ENCODE peak calls at places on chromosomes 12 and 14, in eight cellular contexts. F is WERI-Rb-1, A is tibial artery, P is foreskin fibroblast, D is heart left ventricle, I is AG04450, V is psoas muscle, S is upper lobe of right lung. X is an unnamed sample.

GRCh38 chr14:30791522-30792351 is 82.6 kb upstream of the COCH start:
- DNase-seq in F (peak), P (no peak), D (no peak), I (no peak), S (no peak), A (no peak), V (no peak), X (no peak)

GRCh38 chr12:51399893-51400292 is 8.7 kb upstream of the GALNT6 start:
- DNase-seq in S (no peak), D (no peak), V (no peak), P (no peak), I (no peak), A (no peak), F (no peak), X (peak)

GRCh38 chr12:52681551-52682380 is 1.6 kb upstream of the KRT1 start:
- DNase-seq in I (no peak), F (no peak), P (no peak), D (no peak), S (no peak), V (no peak), A (no peak), X (no peak)

GRCh38 chr12:10159280-10159679 is 12.7 kb downstream of the OLR1 start:
- DNase-seq in A (no peak), P (no peak), D (no peak), S (no peak), F (no peak), V (no peak), I (no peak), X (no peak)

GRCh38 chr14:56592746-56593544 is 13.3 kb downstream of the TMEM260 start:
- DNase-seq in D (no peak), S (no peak), I (no peak), F (no peak), A (no peak), V (no peak), P (no peak), X (no peak)

GRCh38 chr12:57166971-57167371 is 19.6 kb upstream of the LRP1-AS start:
- DNase-seq in P (peak), D (no peak), V (no peak), F (no peak), A (no peak), S (no peak), I (no peak), X (no peak)

GRCh38 chr14:91242635-91243034 is 1.9 kb downstream of the GPR68 start:
- DNase-seq in V (no peak), S (no peak), P (no peak), A (no peak), I (no peak), D (no peak), F (no peak), X (no peak)

GRCh38 chr14:102317564-102318248 is 1.8 kb upstream of the ZNF839 start:
- DNase-seq in A (no peak), D (peak), P (no peak), V (peak), F (peak), I (no peak), S (no peak), X (no peak)

GRCh38 chr12:44837114-44837800 is 38.9 kb downstream of the NELL2 start:
- DNase-seq in S (no peak), F (no peak), V (no peak), A (no peak), I (no peak), P (no peak), D (no peak), X (no peak)

GRCh38 chr14:59328410-59328809 is 136.8 kb downstream of the GPR135 start:
- DNase-seq in F (no peak), D (no peak), S (no peak), P (peak), A (no peak), V (no peak), I (no peak), X (no peak)

GRCh38 chr12:57195655-57196371 is 20.8 kb upstream of the NXPH4 start:
- DNase-seq in A (no peak), S (no peak), V (no peak), D (no peak), I (no peak), F (no peak), P (no peak), X (no peak)

GRCh38 chr14:71883094-71883493 is 49.1 kb upstream of the RGS6 start:
- DNase-seq in V (no peak), P (no peak), F (no peak), I (no peak), A (no peak), D (no peak), S (no peak), X (no peak)

GRCh38 chr14:66746316-66747006 is 238.5 kb downstream of the GPHN start:
- DNase-seq in V (no peak), D (no peak), A (no peak), P (peak), F (no peak), I (peak), S (no peak), X (no peak)

GRCh38 chr12:113418213-113418879 is 3.8 kb upstream of the SDSL start:
- DNase-seq in A (peak), P (no peak), D (no peak), F (peak), V (no peak), S (peak), I (no peak), X (peak)

GRCh38 chr12:91948504-91948903 is 197.1 kb downstream of the BTG1 start:
- DNase-seq in F (no peak), V (no peak), D (no peak), A (no peak), P (no peak), I (no peak), S (no peak), X (no peak)

GRCh38 chr12:96034631-96035282 is 630 bp downstream of the LTA4H start:
- DNase-seq in A (peak), D (no peak), F (peak), P (peak), S (no peak), V (peak), I (no peak), X (peak)

GRCh38 chr14:95341564-95341963 is 21.9 kb upstream of the CLMN start:
- DNase-seq in P (no peak), I (no peak), F (no peak), D (peak), V (no peak), A (no peak), S (no peak), X (no peak)

GRCh38 chr14:55440385-55440784 is at the start of gene TBPL2:
- DNase-seq in S (no peak), P (no peak), V (no peak), F (no peak), D (no peak), A (no peak), I (no peak), X (peak)

GRCh38 chr12:7935773-7936581 is at the start of gene SLC2A3:
- DNase-seq in P (peak), V (peak), I (peak), D (peak), S (no peak), F (peak), A (peak), X (peak)

GRCh38 chr12:56160160-56160763 is 2.1 kb downstream of the MYL6 start:
- DNase-seq in S (no peak), V (peak), I (no peak), A (no peak), F (no peak), D (no peak), P (peak), X (peak)

GRCh38 chr12:12883369-12884001 is 7.9 kb upstream of the GPRC5A start:
- DNase-seq in A (no peak), S (no peak), D (no peak), F (no peak), P (no peak), I (no peak), V (no peak), X (no peak)

GRCh38 chr12:80442426-80443222 is 1.4 kb upstream of the PTPRQ start:
- DNase-seq in V (no peak), I (no peak), F (no peak), P (no peak), D (no peak), S (no peak), A (no peak), X (no peak)

GRCh38 chr14:36660736-36661505 is 739 bp upstream of the PAX9 start:
- DNase-seq in F (no peak), P (no peak), I (no peak), V (peak), S (no peak), A (no peak), D (no peak), X (no peak)

GRCh38 chr12:212799-213526 is 994 bp downstream of the SLC6A12 start:
- DNase-seq in V (no peak), S (no peak), A (no peak), F (no peak), I (no peak), P (peak), D (no peak), X (no peak)

GRCh38 chr12:56721721-56722120 is 3.4 kb downstream of the NACA start:
- DNase-seq in I (no peak), S (no peak), P (no peak), F (no peak), D (no peak), A (no peak), V (no peak), X (no peak)

GRCh38 chr12:52581481-52581880 is 7.8 kb upstream of the KRT74 start:
- DNase-seq in S (peak), F (no peak), D (no peak), P (peak), V (no peak), I (no peak), A (no peak), X (peak)

GRCh38 chr12:91574391-91574790 is 391.8 kb upstream of the DCN start:
- DNase-seq in V (no peak), P (peak), F (no peak), D (no peak), S (no peak), A (no peak), I (no peak), X (no peak)

GRCh38 chr12:2364566-2365165 is 311.9 kb downstream of the CACNA1C start:
- DNase-seq in P (no peak), D (no peak), V (no peak), F (no peak), S (no peak), I (no peak), A (no peak), X (peak)

GRCh38 chr12:32918890-32919791 is 22.6 kb upstream of the PKP2 start:
- DNase-seq in V (no peak), F (peak), P (no peak), S (no peak), A (no peak), D (no peak), I (no peak), X (peak)

GRCh38 chr12:124550123-124551089 is 17.0 kb downstream of the NCOR2 start:
- DNase-seq in D (no peak), S (no peak), A (no peak), P (no peak), I (no peak), F (no peak), V (peak), X (no peak)

GRCh38 chr14:104554088-104554607 is 25.4 kb upstream of the C14orf180 start:
- DNase-seq in P (no peak), D (peak), I (no peak), A (peak), V (no peak), F (peak), S (peak), X (peak)

GRCh38 chr12:58888131-58888783 is 32.0 kb downstream of the LRIG3 start:
- DNase-seq in V (peak), P (peak), D (peak), I (peak), A (peak), S (no peak), F (peak), X (no peak)

GRCh38 chr12:1360812-1361211 is 233.6 kb downstream of the FBXL14 start:
- DNase-seq in D (no peak), S (no peak), F (no peak), P (peak), I (peak), V (no peak), A (no peak), X (no peak)

GRCh38 chr14:29242755-29243340 is 476.3 kb downstream of the FOXG1 start:
- DNase-seq in S (no peak), I (no peak), P (peak), A (no peak), F (no peak), D (no peak), V (no peak), X (no peak)

GRCh38 chr14:77014004-77014604 is 14.4 kb downstream of the IRF2BPL start:
- DNase-seq in I (no peak), D (peak), A (no peak), V (peak), F (no peak), S (no peak), P (no peak), X (peak)

GRCh38 chr12:58967551-58967950 is 47.2 kb upstream of the LRIG3 start:
- DNase-seq in I (no peak), P (peak), S (no peak), F (no peak), D (no peak), V (no peak), A (no peak), X (no peak)

GRCh38 chr12:114241973-114242434 is 163.9 kb downstream of the TBX5 start:
- DNase-seq in I (no peak), S (no peak), V (no peak), F (no peak), D (no peak), A (no peak), P (no peak), X (peak)

GRCh38 chr12:80837342-80837978 is 100.3 kb downstream of the LIN7A start:
- DNase-seq in I (peak), A (no peak), P (peak), V (no peak), D (peak), S (no peak), F (peak), X (peak)

GRCh38 chr14:52590318-52590717 is 37.7 kb downstream of the GPR137C start:
- DNase-seq in F (no peak), V (no peak), S (no peak), P (peak), D (no peak), I (no peak), A (no peak), X (no peak)
- H3K4me3 ChIP-seq in F (no peak), V (no peak), S (no peak), P (no peak), D (no peak), I (no peak), A (no peak), X (no peak)

DNA sequence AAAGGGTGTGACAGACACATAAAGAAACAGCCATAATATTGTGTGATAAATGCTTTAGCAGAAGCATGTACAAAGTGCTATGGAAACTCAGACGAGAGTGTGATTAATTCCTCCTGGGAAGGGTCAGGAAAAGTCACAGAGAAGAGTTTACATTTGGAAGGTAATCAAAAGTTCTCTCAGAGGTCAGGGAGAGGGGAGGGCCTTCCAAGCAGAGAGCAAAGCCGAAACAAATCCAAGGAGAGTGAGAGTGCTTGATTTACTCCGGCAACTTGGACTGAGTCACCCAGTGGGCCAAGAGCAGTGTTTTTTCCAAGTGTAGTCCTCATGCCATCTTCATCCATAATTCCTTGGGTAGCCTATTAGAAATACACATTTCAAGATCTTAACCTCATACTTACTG is 108.3 kb downstream of the IGF1 start:
- DNase-seq in A (no peak), S (no peak), D (no peak), V (no peak), F (no peak), P (no peak), I (no peak), X (no peak)
- H3K4me3 ChIP-seq in A (no peak), S (no peak), D (no peak), V (no peak), F (no peak), P (no peak), I (no peak), X (no peak)

DNA sequence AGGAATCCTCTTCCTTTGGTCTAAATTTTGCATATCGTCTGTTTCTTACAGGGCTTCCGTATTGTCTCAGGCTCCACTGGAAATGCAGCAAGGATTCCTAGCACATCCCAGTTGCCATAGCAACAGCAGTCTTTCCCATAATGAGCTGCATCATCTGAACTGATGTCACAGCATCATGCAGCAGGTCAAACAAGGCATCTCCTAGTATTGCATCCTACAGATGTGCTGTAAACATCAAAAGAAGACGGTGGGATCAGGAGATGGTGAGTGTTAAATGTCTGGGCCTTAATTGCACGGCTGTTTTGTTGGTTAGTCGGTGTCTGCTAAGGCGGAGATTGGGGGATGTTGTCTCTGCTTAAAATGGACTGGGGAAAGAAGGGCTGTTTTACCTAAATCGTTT is at the start of gene AKAP6:
- DNase-seq in A (no peak), P (no peak), D (no peak), I (no peak), F (no peak), V (no peak), S (no peak), X (no peak)
- H3K4me3 ChIP-seq in A (no peak), P (no peak), D (no peak), I (no peak), F (no peak), V (no peak), S (no peak), X (no peak)

DNA sequence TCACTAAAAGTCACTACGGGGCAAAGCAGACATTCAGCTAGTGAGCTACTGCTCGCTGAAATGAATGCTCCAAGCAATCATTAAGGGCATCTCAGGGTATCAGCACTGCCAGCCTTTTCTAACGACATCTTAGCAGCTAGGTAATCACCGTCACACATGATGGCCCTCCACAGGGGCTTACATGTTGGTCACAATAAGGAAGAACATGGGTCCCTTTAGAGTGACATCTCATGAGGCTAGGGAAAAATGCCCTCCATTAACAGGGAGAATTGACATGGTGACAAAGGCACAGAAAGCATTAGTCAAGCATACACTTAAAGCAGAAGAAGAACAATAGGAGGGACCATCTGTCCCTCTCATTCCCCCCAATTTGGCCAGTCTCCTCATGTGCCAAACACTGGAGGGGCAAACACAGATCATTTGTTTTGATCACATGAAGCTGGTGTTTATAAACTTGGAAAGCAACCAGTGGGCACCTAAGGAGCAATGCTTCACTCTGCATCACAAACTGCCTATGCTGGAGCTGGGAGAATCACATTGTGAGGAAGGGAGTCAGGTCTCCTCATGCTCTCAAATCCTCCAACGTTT is 78.0 kb downstream of the GRIP1 start:
- DNase-seq in D (no peak), I (no peak), P (no peak), V (no peak), A (no peak), S (no peak), F (no peak), X (no peak)
- H3K4me3 ChIP-seq in D (no peak), I (no peak), P (no peak), V (no peak), A (no peak), S (no peak), F (no peak), X (no peak)

GRCh38 chr12:71663561-71664410 is at the start of the genes THAP2 and ZFC3H1:
- DNase-seq in I (peak), F (peak), P (peak), V (peak), A (peak), S (peak), D (peak), X (peak)

GRCh38 chr12:71664411-71665108 is 459 bp downstream of the THAP2 start:
- DNase-seq in D (no peak), S (no peak), A (no peak), I (no peak), F (no peak), V (no peak), P (no peak), X (no peak)

GRCh38 chr12:71666259-71666658 is 2.2 kb downstream of the THAP2 start:
- DNase-seq in D (no peak), V (no peak), F (no peak), A (no peak), P (no peak), I (no peak), S (no peak), X (no peak)

GRCh38 chr12:71662861-71663560 is 637 bp downstream of the ZFC3H1 start:
- DNase-seq in V (peak), I (no peak), P (peak), D (peak), A (peak), F (peak), S (peak), X (peak)

DNA sequence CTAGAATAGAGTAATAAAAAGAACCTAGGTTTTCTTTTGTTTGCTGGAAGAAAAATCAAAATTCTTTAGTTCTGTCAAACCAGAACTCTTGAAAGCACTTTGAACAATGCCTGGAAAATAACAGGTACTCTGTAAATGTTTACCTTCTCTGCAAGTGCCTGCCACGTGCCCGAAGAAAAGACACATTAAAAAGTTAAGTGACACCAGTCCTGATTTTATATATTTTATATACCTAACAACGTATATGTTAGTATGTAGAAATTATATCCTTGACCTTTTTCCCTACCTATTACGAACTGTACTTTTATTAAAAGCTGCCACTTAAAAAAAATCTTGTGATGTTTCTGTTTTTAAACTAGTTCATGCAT is 992 bp downstream of the THAP2 start:
- DNase-seq in I (no peak), F (no peak), A (no peak), D (no peak), P (no peak), V (no peak), S (no peak), X (no peak)
- H3K4me3 ChIP-seq in I (peak), F (peak), A (peak), D (peak), P (peak), V (peak), S (peak), X (peak)

GRCh38 chr12:68474467-68475204 is 136.1 kb upstream of the RAP1B start:
- DNase-seq in F (no peak), P (no peak), D (no peak), I (no peak), V (no peak), S (no peak), A (no peak), X (no peak)
- H3K4me3 ChIP-seq in F (no peak), P (no peak), D (no peak), I (no peak), V (no peak), S (no peak), A (no peak), X (no peak)

X was measured in endodermal cell.